ENCODE peak calls at places on chromosomes 16 and 17, in four cellular contexts. G is stimulated activated naive B cell treated with anti-CD40 and anti-IgM and Interleukin-4, amounts not matched to agents 10 μg/mL and 1 μg/mL and 100 μg/mL, for 72 hours; U is astrocyte of the spinal cord; Y is DMS79 treated with DMSO at 0.1 percent for 48 hours. X is an unnamed sample.

GRCh38 chr17:16171613-16172012 is 43.7 kb downstream of the NCOR1 start:
- DNase-seq in G (no peak), U (peak; percentile 85), Y (peak; percentile 75), X (peak; percentile 47)

GRCh38 chr16:68902376-68903345 is 59.3 kb downstream of the TANGO6 start:
- DNase-seq in G (no peak), U (peak; percentile 69), Y (peak; percentile 93), X (peak; percentile 63)

GRCh38 chr16:81319221-81319912 is 4.6 kb downstream of the GAN start:
- DNase-seq in G (no peak), U (peak; percentile 79), Y (no peak), X (peak; percentile 77)

GRCh38 chr17:38701504-38702165 is 3.4 kb upstream of the MLLT6 start:
- DNase-seq in G (peak; percentile 91), U (peak; percentile 32), Y (peak; percentile 67), X (peak; percentile 71)

GRCh38 chr17:58535431-58535830 is 21.0 kb upstream of the MTMR4 start:
- DNase-seq in G (no peak), U (peak; percentile 37), Y (no peak), X (peak; percentile 22)

GRCh38 chr17:83002118-83002805 is 77.1 kb upstream of the METRNL start:
- DNase-seq in G (no peak), U (no peak), Y (no peak), X (no peak)

GRCh38 chr17:44998646-44999045 is 30.5 kb upstream of the C1QL1 start:
- DNase-seq in G (no peak), U (no peak), Y (no peak), X (no peak)

GRCh38 chr17:27586203-27586701 is 44.7 kb upstream of the LGALS9 start:
- DNase-seq in G (no peak), U (peak; percentile 78), Y (no peak), X (peak; percentile 87)

GRCh38 chr16:10447289-10447688 is 61.4 kb downstream of the ATF7IP2 start:
- DNase-seq in G (no peak), U (no peak), Y (no peak), X (no peak)

GRCh38 chr17:42519546-42520444 is 16.2 kb upstream of the NAGLU start:
- DNase-seq in G (no peak), U (peak; percentile 99), Y (no peak), X (peak; percentile 99)

GRCh38 chr16:60271382-60272180 is 1537.5 kb upstream of the GOT2 start:
- DNase-seq in G (no peak), U (no peak), Y (no peak), X (no peak)

GRCh38 chr17:9905902-9906301 is 831 bp upstream of the RCVRN start:
- DNase-seq in G (peak; percentile 25), U (no peak), Y (no peak), X (no peak)

GRCh38 chr16:86569843-86570447 is 3.3 kb downstream of the FOXC2 start:
- DNase-seq in G (no peak), U (no peak), Y (no peak), X (no peak)

GRCh38 chr17:6361733-6362132 is 73.2 kb downstream of the AIPL1 start:
- DNase-seq in G (no peak), U (no peak), Y (no peak), X (no peak)

GRCh38 chr16:30927789-30928378 is 4.5 kb downstream of the FBXL19 start:
- DNase-seq in G (no peak), U (peak; percentile 42), Y (peak; percentile 83), X (peak; percentile 25)

GRCh38 chr17:67628580-67629013 is 89.1 kb upstream of the NOL11 start:
- DNase-seq in G (no peak), U (peak; percentile 16), Y (peak; percentile 3), X (no peak)

GRCh38 chr16:88978608-88979346 is 1.8 kb upstream of the CBFA2T3 start:
- DNase-seq in G (peak; percentile 84), U (no peak), Y (no peak), X (no peak)

GRCh38 chr16:85240982-85241924 is 129.0 kb upstream of the CIBAR2 start:
- DNase-seq in G (no peak), U (no peak), Y (no peak), X (no peak)

GRCh38 chr16:50265260-50265659 is 1.1 kb upstream of the ADCY7 start:
- DNase-seq in G (no peak), U (peak; percentile 13), Y (no peak), X (peak; percentile 12)

GRCh38 chr17:78351449-78352006 is 8.3 kb downstream of the SOCS3 start:
- DNase-seq in G (no peak), U (peak; percentile 89), Y (no peak), X (peak; percentile 98)

GRCh38 chr17:38871247-38871991 is 1.6 kb downstream of the LASP1 start:
- DNase-seq in G (peak; percentile 40), U (peak; percentile 75), Y (no peak), X (peak; percentile 80)